ENCODE peak calls at places on chromosome 18, in seven cellular contexts. H is HepG2, F is breast epithelium, D is GM12878, X is stomach, P is upper lobe of left lung, O is HCT116. Z is an unnamed sample.

GRCh38 chr18:75226301-75226955 is 15.8 kb downstream of the TSHZ1 start:
- DNase-seq in O (no peak), P (no peak), D (no peak), H (peak; percentile 16), F (no peak), X (no peak), Z (peak; percentile 72)

GRCh38 chr18:58756148-58756547 is 84.9 kb downstream of the MALT1 start:
- DNase-seq in H (no peak), O (no peak), X (no peak), P (no peak), F (no peak), D (no peak), Z (peak; percentile 66)

GRCh38 chr18:57446322-57446721 is 11.1 kb downstream of the ONECUT2 start:
- DNase-seq in P (no peak), F (no peak), O (no peak), X (no peak), D (no peak), H (peak; percentile 31), Z (no peak)

GRCh38 chr18:21100678-21101077 is 10.9 kb downstream of the ROCK1 start:
- DNase-seq in X (no peak), F (no peak), O (no peak), P (no peak), H (no peak), D (no peak), Z (no peak)

GRCh38 chr18:72762505-72763122 is 105.2 kb downstream of the NETO1 start:
- DNase-seq in O (peak; percentile 6), H (peak; percentile 62), F (no peak), X (no peak), P (no peak), D (peak; percentile 12), Z (no peak)

GRCh38 chr18:64851796-64852195 is 702.9 kb upstream of the LINC00305 start:
- DNase-seq in H (no peak), X (no peak), F (no peak), P (no peak), D (no peak), O (no peak), Z (no peak)

GRCh38 chr18:4035521-4035920 is 419.6 kb downstream of the DLGAP1 start:
- DNase-seq in F (no peak), D (no peak), X (no peak), O (no peak), P (no peak), H (no peak), Z (no peak)

GRCh38 chr18:74251297-74252031 is 40.3 kb downstream of the CYB5A start:
- DNase-seq in X (no peak), F (no peak), D (no peak), P (no peak), H (peak; percentile 49), O (no peak), Z (no peak)

GRCh38 chr18:45730832-45731545 is 7.0 kb downstream of the SLC14A1 start:
- DNase-seq in O (no peak), X (no peak), F (no peak), P (no peak), H (no peak), D (no peak), Z (no peak)

GRCh38 chr18:77106331-77106730 is 26.3 kb downstream of the MBP start:
- DNase-seq in F (no peak), X (no peak), O (no peak), P (no peak), D (no peak), H (no peak), Z (no peak)

GRCh38 chr18:51149605-51150429 is 47.7 kb downstream of the MEX3C start:
- DNase-seq in X (no peak), P (no peak), O (no peak), F (no peak), D (no peak), H (no peak), Z (no peak)

GRCh38 chr18:68121826-68122225 is 593.1 kb downstream of the TMX3 start:
- DNase-seq in P (no peak), O (no peak), X (no peak), D (no peak), H (no peak), F (no peak), Z (no peak)

GRCh38 chr18:3485153-3486149 is 35.5 kb downstream of the TGIF1 start:
- DNase-seq in O (no peak), P (no peak), F (no peak), H (no peak), D (no peak), X (no peak), Z (no peak)

GRCh38 chr18:23862071-23862470 is 152.5 kb upstream of the TTC39C start:
- DNase-seq in O (no peak), P (no peak), H (no peak), D (no peak), X (no peak), F (no peak), Z (no peak)

GRCh38 chr18:56139792-56140254 is 498.6 kb downstream of the TXNL1 start:
- DNase-seq in H (no peak), P (no peak), O (no peak), X (peak; percentile 27), F (no peak), D (no peak), Z (no peak)

GRCh38 chr18:65206551-65207260 is 544.1 kb upstream of the CDH7 start:
- DNase-seq in X (no peak), P (no peak), O (no peak), D (no peak), H (peak; percentile 4), F (no peak), Z (peak; percentile 71)

GRCh38 chr18:23317975-23318675 is 135.0 kb upstream of the RIOK3 start:
- DNase-seq in H (no peak), O (no peak), F (no peak), D (no peak), P (no peak), X (no peak), Z (no peak)

GRCh38 chr18:24078391-24078790 is 60.5 kb upstream of the CABYR start:
- DNase-seq in X (no peak), D (no peak), H (no peak), P (no peak), O (no peak), F (no peak), Z (no peak)

GRCh38 chr18:64100136-64100922 is 48.6 kb downstream of the LINC00305 start:
- DNase-seq in H (no peak), D (peak; percentile 33), O (no peak), X (no peak), P (no peak), F (no peak), Z (no peak)

GRCh38 chr18:64276736-64277135 is 127.8 kb upstream of the LINC00305 start:
- DNase-seq in O (no peak), H (no peak), D (no peak), X (no peak), F (no peak), P (no peak), Z (no peak)

GRCh38 chr18:32209685-32210445 is 20.0 kb downstream of the MEP1B start:
- DNase-seq in P (no peak), X (no peak), H (no peak), D (no peak), O (no peak), F (no peak), Z (no peak)

GRCh38 chr18:9022397-9023170 is 79.9 kb upstream of the NDUFV2 start:
- DNase-seq in O (no peak), P (no peak), F (no peak), D (no peak), X (no peak), H (no peak), Z (no peak)

GRCh38 chr18:36299010-36299409 is 1.5 kb downstream of the FHOD3 start:
- DNase-seq in P (no peak), X (no peak), D (no peak), O (no peak), F (no peak), H (no peak), Z (no peak)
- H3K27me3 ChIP-seq in P (peaks cover 16% of the 10 kb centered on the region), X (peaks cover 59% of the 10 kb centered on the region), D (peaks cover 4% of the 10 kb centered on the region), O (peaks cover 8% of the 10 kb centered on the region), F (no peaks in the 10 kb centered on the region), H (peaks cover 51% of the 10 kb centered on the region), Z (peaks cover 41% of the 10 kb centered on the region)

DNA sequence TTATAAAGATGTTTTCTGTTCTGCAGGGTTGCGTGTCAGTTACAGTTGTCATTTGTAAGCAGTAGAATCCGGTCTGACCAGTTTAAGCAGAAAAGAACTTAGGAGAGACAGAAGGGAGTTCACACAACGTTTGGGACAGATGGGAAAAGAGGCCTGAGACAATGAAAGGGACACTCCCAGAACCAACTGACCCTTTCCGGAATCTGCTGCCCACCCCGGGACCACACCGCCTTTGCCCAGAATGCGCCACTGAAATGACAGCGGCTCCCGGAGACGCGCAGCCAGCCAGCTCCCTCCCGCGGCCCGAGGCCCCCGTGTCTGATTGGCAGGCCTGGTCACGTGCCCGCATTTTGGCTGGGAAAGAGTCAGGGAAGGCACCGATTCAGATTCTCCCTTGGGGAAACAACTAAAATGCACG is 244.6 kb downstream of the BCL2 start:
- DNase-seq in O (peak; percentile 28), D (no peak), X (peak; percentile 68), H (peak; percentile 12), P (peak; percentile 83), F (peak; percentile 81), Z (peak; percentile 95)
- TF ChIP-seq POLR2AphosphoS5 in O (peak; percentile 33), D (peak; percentile 37), X (no peak), H (no peak), P (no peak), F (no peak), Z (peak; percentile 32)

GRCh38 chr18:40063488-40063887 is 1891.5 kb upstream of the PIK3C3 start:
- DNase-seq in O (no peak), X (no peak), H (no peak), D (no peak), P (no peak), F (no peak), Z (no peak)

GRCh38 chr18:40056085-40056484 is 1898.9 kb upstream of the PIK3C3 start:
- DNase-seq in P (no peak), O (no peak), F (no peak), H (no peak), X (no peak), D (no peak), Z (no peak)

GRCh38 chr18:40055262-40055661 is 1899.8 kb upstream of the PIK3C3 start:
- DNase-seq in H (no peak), X (no peak), P (no peak), D (no peak), F (no peak), O (no peak), Z (no peak)

DNA sequence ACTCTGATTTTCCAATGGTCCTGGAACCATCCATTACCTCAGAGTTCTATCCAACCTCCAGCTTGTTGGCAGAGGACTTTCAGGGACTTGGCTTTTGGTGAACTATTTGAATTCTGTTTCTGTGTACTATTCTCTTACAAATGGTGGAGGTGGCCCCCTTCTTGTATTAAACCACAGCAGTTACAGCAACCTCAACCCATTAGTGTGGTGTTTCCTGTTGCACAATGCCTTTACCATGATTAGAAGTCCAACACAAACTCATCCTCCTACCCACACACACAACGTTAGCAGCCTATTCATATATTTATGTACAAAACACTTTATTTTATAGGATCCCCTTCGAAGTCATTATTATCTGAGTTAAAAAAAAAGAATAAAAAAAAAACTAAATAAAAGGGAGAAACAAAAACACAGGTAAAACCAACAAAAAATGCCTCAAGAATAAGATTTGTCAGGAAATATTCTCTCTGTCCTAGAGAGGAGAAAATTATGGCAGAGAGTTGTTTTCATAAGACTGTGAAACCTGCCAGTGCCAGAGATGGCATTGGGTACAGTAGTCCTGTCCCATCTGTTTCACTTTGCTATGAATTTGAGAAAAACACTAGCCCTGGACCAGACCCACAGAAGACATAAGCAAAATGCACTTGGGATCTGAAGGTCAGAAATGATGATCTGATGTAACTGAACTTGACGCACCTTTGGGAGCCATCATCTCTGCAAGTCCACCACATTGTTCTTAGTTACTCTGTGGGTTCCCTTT is 1896.0 kb upstream of the PIK3C3 start:
- DNase-seq in F (no peak), H (no peak), O (no peak), X (no peak), D (no peak), P (no peak), Z (no peak)
- H3K4me3 ChIP-seq in F (no peak overlapping the region), H (no peak overlapping the region), O (no peak overlapping the region), X (no peak overlapping the region), D (no peak overlapping the region), P (no peak overlapping the region), Z (no peak overlapping the region)

GRCh38 chr18:60894254-60894945 is 438.8 kb upstream of the CDH20 start:
- DNase-seq in F (no peak), H (no peak), O (no peak), P (no peak), D (no peak), X (no peak), Z (no peak)
- H3K27me3 ChIP-seq in F (no peaks in the 10 kb centered on the region), H (no peaks in the 10 kb centered on the region), O (no peaks in the 10 kb centered on the region), P (no peaks in the 10 kb centered on the region), D (no peaks in the 10 kb centered on the region), X (no peaks in the 10 kb centered on the region), Z (no peaks in the 10 kb centered on the region)

Z was measured in spleen.